ENCODE peak calls at places on chromosomes 7 and 10, in eight cellular contexts. V is A172, C is M059J, L is DMS153, U is dermis microvascular lymphatic vessel endothelial cell, N is NCI-H1417, P is adipocyte, Q is fibroblast of the conjunctiva. S is an unnamed sample.

GRCh38 chr7:50349399-50349798 is 44.9 kb downstream of the IKZF1 start:
- DNase-seq in C (no peak), Q (no peak), V (no peak), N (no peak), L (no peak), U (no peak), P (no peak), S (no peak)

GRCh38 chr7:116876664-116877442 is 14.5 kb downstream of the CAPZA2 start:
- DNase-seq in U (no peak), L (no peak), C (no peak), V (no peak), P (no peak), N (no peak), Q (no peak), S (no peak)

GRCh38 chr10:22321831-22322662 is 1.1 kb downstream of the BMI1 start:
- DNase-seq in N (no peak), U (no peak), V (peak), L (no peak), Q (no peak), P (peak), C (no peak), S (peak)

GRCh38 chr10:17607603-17608332 is 9.4 kb downstream of the HACD1 start:
- DNase-seq in N (peak), L (no peak), V (peak), P (peak), Q (peak), C (peak), U (peak), S (peak)

GRCh38 chr7:20331231-20331880 is 656 bp downstream of the ITGB8 start:
- DNase-seq in L (peak), Q (no peak), U (no peak), N (peak), P (peak), C (peak), V (peak), S (peak)

GRCh38 chr7:29841926-29842671 is 35.8 kb downstream of the WIPF3 start:
- DNase-seq in V (no peak), Q (no peak), N (no peak), L (no peak), C (no peak), U (no peak), P (no peak), S (no peak)

GRCh38 chr10:76001461-76001860 is 570.0 kb downstream of the LRMDA start:
- DNase-seq in Q (no peak), V (no peak), L (no peak), P (no peak), N (no peak), U (no peak), C (no peak), S (no peak)

GRCh38 chr10:114033566-114033965 is 10.1 kb upstream of the ADRB1 start:
- DNase-seq in Q (no peak), N (no peak), U (no peak), V (no peak), P (no peak), L (no peak), C (no peak), S (no peak)

GRCh38 chr10:91311601-91312000 is 91.1 kb downstream of the PCGF5 start:
- DNase-seq in U (no peak), P (peak), N (no peak), C (no peak), Q (peak), V (no peak), L (no peak), S (no peak)

GRCh38 chr7:518630-519428 is 817 bp downstream of the PDGFA start:
- DNase-seq in P (peak), Q (no peak), L (peak), N (no peak), C (peak), V (peak), U (peak), S (peak)

GRCh38 chr7:44368885-44369284 is 43.5 kb upstream of the CAMK2B start:
- DNase-seq in V (peak), C (peak), P (no peak), Q (no peak), N (no peak), L (no peak), U (no peak), S (no peak)

GRCh38 chr7:131843862-131844261 is 287.4 kb upstream of the PODXL start:
- DNase-seq in P (no peak), V (peak), Q (no peak), U (no peak), C (peak), L (no peak), N (no peak), S (no peak)

GRCh38 chr10:73810735-73811465 is 498 bp downstream of the NDST2 start:
- DNase-seq in U (no peak), P (peak), Q (no peak), C (peak), N (no peak), V (no peak), L (no peak), S (no peak)

GRCh38 chr10:132536241-132536963 is 1.2 kb upstream of the INPP5A start:
- DNase-seq in N (no peak), L (no peak), U (no peak), P (no peak), C (peak), Q (no peak), V (no peak), S (no peak)

GRCh38 chr7:20598479-20599419 is 16.7 kb upstream of the ABCB5 start:
- DNase-seq in V (peak), L (peak), P (peak), C (peak), N (peak), Q (peak), U (peak), S (peak)

GRCh38 chr10:92690211-92691041 is 671 bp downstream of the HHEX start:
- DNase-seq in Q (no peak), L (no peak), V (no peak), P (peak), N (peak), U (peak), C (no peak), S (peak)